ENCODE peak calls at places on chromosomes 3 and 15, in eight cellular contexts. M is AG08395, L is T-cell, B is HTR-8/SVneo, Y is iPS-NIHi11, J is RCC 7860, U is AG04450, Q is fibroblast of pulmonary artery. G is an unnamed sample.

GRCh38 chr3:167067844-167068161 is 312.3 kb downstream of the ZBBX start:
- DNase-seq in U (no peak), M (no peak), Y (no peak), B (peak), J (no peak), L (no peak), Q (no peak), G (no peak)

GRCh38 chr15:41256577-41257038 is 25.5 kb downstream of the CHP1 start:
- DNase-seq in Y (no peak), M (no peak), Q (peak), U (no peak), J (no peak), L (no peak), B (no peak), G (peak)

GRCh38 chr3:150764607-150765366 is 1.8 kb upstream of the SIAH2 start:
- DNase-seq in B (no peak), U (no peak), J (no peak), M (no peak), Y (no peak), L (no peak), Q (no peak), G (no peak)

GRCh38 chr15:80755884-80756283 is 23.3 kb upstream of the CEMIP start:
- DNase-seq in Y (no peak), Q (no peak), L (no peak), J (no peak), M (no peak), U (no peak), B (no peak), G (no peak)

GRCh38 chr15:75508741-75509532 is 57.4 kb upstream of the SIN3A start:
- DNase-seq in J (no peak), U (peak), Y (peak), L (no peak), M (peak), Q (peak), B (no peak), G (peak)

GRCh38 chr3:106194726-106195125 is 325.9 kb upstream of the CBLB start:
- DNase-seq in M (no peak), B (no peak), U (no peak), Y (no peak), J (no peak), Q (no peak), L (no peak), G (no peak)

GRCh38 chr3:195849322-195850074 is 37.8 kb upstream of the MUC4 start:
- DNase-seq in Q (no peak), M (peak), L (no peak), B (no peak), J (no peak), U (no peak), Y (peak), G (no peak)

GRCh38 chr3:127480196-127480933 is 110.2 kb downstream of the TPRA1 start:
- DNase-seq in U (no peak), M (no peak), J (no peak), Y (no peak), L (no peak), B (no peak), Q (no peak), G (no peak)